ENCODE peak calls at places on chromosomes 2 and 18, in four cellular contexts. One of them, this sample, is unnamed.

GRCh38 chr2:70511986-70512729 is 41.5 kb downstream of the TGFA start:
- DNase-seq in NCI-H1417: no peak
- DNase-seq in T1000: no peak
- DNase-seq in hypothalamus: no peak
- DNase-seq in this sample: no peak

GRCh38 chr2:201157694-201158093 is 25.2 kb upstream of the CASP10 start:
- DNase-seq in NCI-H1417: no peak
- DNase-seq in T1000: no peak
- DNase-seq in hypothalamus: no peak
- DNase-seq in this sample: no peak

GRCh38 chr2:101796825-101797600 is 99.5 kb downstream of the MAP4K4 start:
- DNase-seq in NCI-H1417: no peak
- DNase-seq in T1000: no peak
- DNase-seq in hypothalamus: no peak
- DNase-seq in this sample: no peak

GRCh38 chr2:72414108-72414507 is 266.4 kb upstream of the CYP26B1 start:
- DNase-seq in NCI-H1417: no peak
- DNase-seq in T1000: no peak
- DNase-seq in hypothalamus: no peak
- DNase-seq in this sample: no peak

GRCh38 chr2:98387478-98387877 is 41.2 kb downstream of the CNGA3 start:
- DNase-seq in NCI-H1417: no peak
- DNase-seq in T1000: no peak
- DNase-seq in hypothalamus: no peak
- DNase-seq in this sample: no peak

GRCh38 chr18:12041561-12041960 is 52.1 kb upstream of the ANKRD62 start:
- DNase-seq in NCI-H1417: no peak
- DNase-seq in T1000: no peak
- DNase-seq in hypothalamus: no peak
- DNase-seq in this sample: no peak

GRCh38 chr18:13501896-13502295 is 224.5 kb downstream of the FAM210A start:
- DNase-seq in NCI-H1417: peak; percentile 44
- DNase-seq in T1000: no peak
- DNase-seq in hypothalamus: peak; percentile 12
- DNase-seq in this sample: no peak

GRCh38 chr2:71597749-71598148 is 144.4 kb downstream of the DYSF start:
- DNase-seq in NCI-H1417: no peak
- DNase-seq in T1000: no peak
- DNase-seq in hypothalamus: no peak
- DNase-seq in this sample: no peak

GRCh38 chr2:16773080-16773713 is 107.6 kb upstream of the CYRIA start:
- DNase-seq in NCI-H1417: peak; percentile 64
- DNase-seq in T1000: no peak
- DNase-seq in hypothalamus: peak; percentile 44
- DNase-seq in this sample: peak; percentile 13

GRCh38 chr2:43840961-43841360 is 2.2 kb downstream of the ABCG8 start:
- DNase-seq in NCI-H1417: no peak
- DNase-seq in T1000: no peak
- DNase-seq in hypothalamus: no peak
- DNase-seq in this sample: no peak

GRCh38 chr18:64720781-64721464 is 572.0 kb upstream of the LINC00305 start:
- DNase-seq in NCI-H1417: no peak
- DNase-seq in T1000: no peak
- DNase-seq in hypothalamus: no peak
- DNase-seq in this sample: no peak

This sample was measured in nucleus accumbens.